ENCODE peak calls at places on chromosomes 16 and 17, in six cellular contexts. U is left kidney; K is naive thymus-derived CD4-positive, alpha-beta T cell; C is heart right ventricle; O is HTR-8/SVneo; S is AG09319. N is an unnamed sample.

GRCh38 chr17:61583242-61583641 is 7.8 kb downstream of the NACA2 start:
- DNase-seq in U (peak), K (no peak), C (no peak), O (peak), S (no peak), N (peak)

GRCh38 chr16:12535535-12536411 is 267.9 kb downstream of the CPPED1 start:
- DNase-seq in U (peak), K (no peak), C (no peak), O (no peak), S (no peak), N (no peak)

GRCh38 chr17:79622201-79622601 is 11.3 kb upstream of the RBFOX3 start:
- DNase-seq in U (no peak), K (no peak), C (no peak), O (no peak), S (no peak), N (peak)

GRCh38 chr16:85401917-85402766 is 211.0 kb upstream of the GSE1 start:
- DNase-seq in U (no peak), K (peak), C (no peak), O (no peak), S (no peak), N (no peak)

GRCh38 chr16:74998481-74999207 is at the start of gene ZNRF1:
- DNase-seq in U (peak), K (peak), C (peak), O (peak), S (peak), N (peak)

GRCh38 chr16:88672776-88673175 is 9.9 kb upstream of the MVD start:
- DNase-seq in U (peak), K (no peak), C (no peak), O (no peak), S (no peak), N (peak)

GRCh38 chr17:49741009-49741691 is 22.8 kb downstream of the FAM117A start:
- DNase-seq in U (no peak), K (no peak), C (no peak), O (no peak), S (no peak), N (no peak)

GRCh38 chr17:35313875-35314409 is 59.5 kb downstream of the SLFN11 start:
- DNase-seq in U (peak), K (no peak), C (peak), O (no peak), S (no peak), N (no peak)

GRCh38 chr17:58318627-58319180 is 9.9 kb downstream of the TSPOAP1 start:
- DNase-seq in U (no peak), K (no peak), C (no peak), O (no peak), S (no peak), N (no peak)

GRCh38 chr16:47016700-47017133 is 43.2 kb upstream of the DNAJA2 start:
- DNase-seq in U (no peak), K (no peak), C (no peak), O (no peak), S (no peak), N (no peak)

GRCh38 chr17:13940858-13941665 is 128.2 kb upstream of the COX10 start:
- DNase-seq in U (no peak), K (no peak), C (no peak), O (no peak), S (no peak), N (peak)

GRCh38 chr16:22847690-22848089 is 33.7 kb downstream of the HS3ST2 start:
- DNase-seq in U (no peak), K (no peak), C (no peak), O (no peak), S (no peak), N (no peak)

GRCh38 chr17:27601069-27601974 is 29.7 kb upstream of the LGALS9 start:
- DNase-seq in U (peak), K (peak), C (peak), O (peak), S (peak), N (peak)

GRCh38 chr17:7407033-7407432 is 612 bp upstream of the NLGN2 start:
- DNase-seq in U (no peak), K (no peak), C (no peak), O (no peak), S (no peak), N (no peak)

GRCh38 chr17:4098516-4099209 is 44.2 kb downstream of the ZZEF1 start:
- DNase-seq in U (no peak), K (no peak), C (no peak), O (no peak), S (no peak), N (no peak)

GRCh38 chr17:8922451-8922850 is 43.1 kb downstream of the PIK3R5 start:
- DNase-seq in U (no peak), K (no peak), C (no peak), O (peak), S (peak), N (no peak)

GRCh38 chr17:81379523-81379942 is 15.7 kb upstream of the BAHCC1 start:
- DNase-seq in U (peak), K (no peak), C (no peak), O (no peak), S (no peak), N (peak)

GRCh38 chr17:1658100-1658499 is 8.4 kb upstream of the RILP start:
- DNase-seq in U (no peak), K (no peak), C (no peak), O (no peak), S (no peak), N (no peak)

GRCh38 chr16:74455213-74455612 is 33.9 kb upstream of the CLEC18B start:
- DNase-seq in U (no peak), K (no peak), C (no peak), O (no peak), S (no peak), N (no peak)

N was measured in NCI-H69.